ENCODE peak calls at places on chromosomes 7 and 10, in ten cellular contexts. X is BJ, T is neural progenitor cell, I is heart right ventricle, B is upper lobe of left lung, Q is tibial artery, F is foreskin fibroblast, N is cardiac muscle cell, E is GM06990, P is brain microvascular endothelial cell. W is an unnamed sample.
A peak's percentile ranks its signal among the peaks of the same experiment; 100 is the strongest.

GRCh38 chr10:121739114-121739513 is 140.9 kb upstream of the FGFR2 start:
- DNase-seq in N (no peak), X (no peak), B (no peak), Q (no peak), F (no peak), P (no peak), T (no peak), E (no peak), I (no peak), W (no peak)

GRCh38 chr7:14637968-14638367 is 264.6 kb downstream of the DGKB start:
- DNase-seq in T (no peak), X (no peak), P (no peak), B (no peak), F (no peak), E (no peak), N (peak; percentile 2), Q (no peak), I (no peak), W (no peak)

GRCh38 chr10:118571123-118571522 is 24.3 kb downstream of the PRLHR start:
- DNase-seq in E (no peak), X (no peak), B (no peak), N (peak; percentile 62), T (peak; percentile 14), P (no peak), F (peak; percentile 83), I (no peak), Q (peak; percentile 69), W (no peak)

GRCh38 chr7:157485961-157486510 is 149.2 kb downstream of the DNAJB6 start:
- DNase-seq in I (no peak), X (no peak), T (no peak), N (no peak), B (no peak), E (no peak), Q (no peak), F (no peak), P (no peak), W (no peak)

GRCh38 chr10:128571071-128571470 is 444.8 kb upstream of the MKI67 start:
- DNase-seq in X (no peak), E (no peak), T (no peak), P (no peak), B (no peak), Q (no peak), I (no peak), F (no peak), N (no peak), W (no peak)

GRCh38 chr7:107090452-107090851 is 45.9 kb downstream of the PRKAR2B start:
- DNase-seq in I (no peak), T (no peak), P (no peak), B (no peak), Q (no peak), X (no peak), F (no peak), E (no peak), N (no peak), W (no peak)

GRCh38 chr10:22002531-22003110 is 909 bp downstream of the DNAJC1 start:
- DNase-seq in T (peak; percentile 10), N (peak; percentile 76), F (peak; percentile 67), P (peak; percentile 37), E (no peak), Q (no peak), X (no peak), I (no peak), B (no peak), W (no peak)

GRCh38 chr10:18582803-18583202 is 68.6 kb downstream of the NSUN6 start:
- DNase-seq in N (peak; percentile 43), T (no peak), B (no peak), F (no peak), X (no peak), E (no peak), P (peak; percentile 31), Q (no peak), I (no peak), W (no peak)

GRCh38 chr10:24617771-24618396 is 105.8 kb downstream of the ARHGAP21 start:
- DNase-seq in I (peak; percentile 44), T (peak; percentile 75), F (peak; percentile 64), N (peak; percentile 57), B (no peak), P (peak; percentile 35), E (no peak), X (no peak), Q (peak; percentile 71), W (no peak)

GRCh38 chr10:70534281-70534680 is 55.7 kb downstream of the PALD1 start:
- DNase-seq in T (no peak), N (no peak), X (no peak), F (no peak), P (no peak), B (no peak), E (no peak), Q (no peak), I (no peak), W (no peak)

GRCh38 chr10:42961156-42961589 is 115.7 kb upstream of the RET start:
- DNase-seq in Q (peak; percentile 23), E (no peak), T (no peak), I (peak; percentile 16), P (no peak), F (peak; percentile 8), B (no peak), X (no peak), N (no peak), W (no peak)

GRCh38 chr10:35359056-35359455 is 22.7 kb downstream of the CCNY start:
- DNase-seq in P (no peak), Q (no peak), F (no peak), N (no peak), E (no peak), X (no peak), T (no peak), I (no peak), B (no peak), W (no peak)

GRCh38 chr7:114269714-114270113 is 144.9 kb upstream of the FOXP2 start:
- DNase-seq in Q (no peak), N (no peak), P (no peak), T (no peak), I (no peak), B (no peak), F (no peak), X (no peak), E (no peak), W (no peak)

GRCh38 chr7:70695804-70696104 is 436.2 kb upstream of the GALNT17 start:
- DNase-seq in P (no peak), T (peak; percentile 37), F (no peak), B (no peak), I (no peak), N (no peak), Q (no peak), X (no peak), E (no peak), W (no peak)

GRCh38 chr10:95569368-95569767 is 8.2 kb upstream of the SORBS1 start:
- DNase-seq in E (no peak), Q (no peak), B (no peak), T (no peak), F (peak; percentile 21), N (peak; percentile 51), P (no peak), X (no peak), I (no peak), W (no peak)

GRCh38 chr10:60139798-60140566 is 233.6 kb upstream of the CCDC6 start:
- DNase-seq in F (peak; percentile 59), I (no peak), N (peak; percentile 56), T (peak; percentile 35), P (peak; percentile 10), B (no peak), X (peak; percentile 15), Q (no peak), E (no peak), W (no peak)

DNA sequence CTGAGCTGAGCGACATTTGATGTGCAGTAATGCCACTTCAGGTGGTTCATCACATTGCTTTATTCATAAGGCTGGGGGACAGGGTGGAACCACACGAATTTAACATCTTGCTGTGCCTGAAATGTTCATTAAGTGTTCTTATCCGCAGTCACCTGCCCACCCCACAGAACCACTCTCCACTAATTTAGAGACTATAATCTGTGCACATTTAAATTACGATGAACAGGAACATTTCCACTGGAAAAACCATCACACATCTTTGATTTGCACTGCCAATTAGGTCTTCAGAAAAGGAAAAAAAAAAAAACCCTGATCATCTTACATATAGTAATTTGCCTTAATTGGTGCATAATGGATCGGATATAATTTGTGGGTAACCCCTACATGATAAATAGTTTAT is 2.3 kb downstream of the CDCA7L start:
- DNase-seq in B (no peak), P (no peak), X (no peak), Q (no peak), T (no peak), N (no peak), F (no peak), E (no peak), I (no peak), W (no peak)
- TF ChIP-seq CTCF in B (no peak), P (no peak), X (no peak), Q (no peak), T (no peak), N (no peak), F (no peak), E (no peak), I (no peak), W (no peak)

DNA sequence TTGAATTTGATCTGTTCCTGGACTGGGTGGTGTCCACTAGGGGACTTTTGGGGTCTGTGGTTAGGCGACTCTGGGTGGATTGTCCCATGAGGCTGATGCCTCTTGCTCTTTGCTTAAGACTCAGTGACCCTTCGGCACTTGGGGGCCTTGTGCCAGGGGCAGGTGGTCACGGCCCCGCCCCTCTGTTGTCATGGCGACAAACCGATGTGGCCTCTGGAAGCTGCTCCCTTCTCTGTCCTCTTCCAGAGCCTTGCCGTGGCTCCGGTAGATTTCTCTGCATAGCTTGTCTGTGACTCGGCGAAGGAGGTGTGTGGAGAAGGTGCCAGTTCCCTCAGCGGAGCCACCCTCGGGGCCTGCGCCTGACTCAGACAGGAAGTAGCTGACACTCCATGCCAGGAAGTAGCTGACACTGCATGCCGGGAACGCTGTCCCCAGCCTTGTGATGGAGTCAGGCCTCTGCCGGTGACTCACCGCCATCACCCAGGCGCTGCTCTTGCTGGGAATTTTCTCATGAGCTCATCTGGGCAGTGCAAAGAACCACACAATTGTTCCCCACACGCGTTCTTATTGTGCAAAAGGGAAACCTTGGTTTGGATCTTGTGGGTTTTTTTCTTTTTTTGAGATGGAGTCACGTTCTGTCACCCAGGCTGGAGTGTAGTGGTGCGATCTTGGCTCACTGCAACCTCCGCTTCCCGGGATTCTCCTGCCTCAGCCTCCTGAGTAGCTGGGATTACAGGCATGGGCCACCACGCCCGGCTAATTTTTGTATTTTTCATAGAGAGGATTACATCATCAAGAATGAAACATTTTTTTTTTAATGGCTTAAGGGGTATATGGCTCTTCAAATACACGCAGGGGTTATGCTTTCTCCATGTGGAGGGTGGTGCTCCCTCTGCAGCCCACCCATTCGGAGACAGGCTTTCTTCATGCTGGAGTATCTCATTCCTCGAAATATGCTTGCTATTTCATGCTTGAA is 72.6 kb downstream of the PFKFB3 start:
- DNase-seq in X (peak; percentile 97), P (peak; percentile 98), T (peak; percentile 52), Q (peak; percentile 96), N (peak; percentile 96), F (peak; percentile 97), B (peak; percentile 87), I (peak; percentile 86), E (peak; percentile 73), W (peak; percentile 97)
- H3K4me3 ChIP-seq in X (peak overlapping the region; percentile 2), P (peak overlapping the region; percentile 52), T (no peak overlapping the region), Q (no peak overlapping the region), N (no peak overlapping the region), F (no peak overlapping the region), B (no peak overlapping the region), I (peak overlapping the region; percentile 30), E (peak overlapping the region; percentile 30), W (peak overlapping the region; percentile 15)

GRCh38 chr7:141754939-141755338 is 9.0 kb upstream of the TAS2R3 start:
- DNase-seq in B (no peak), I (no peak), E (no peak), N (peak; percentile 28), F (peak; percentile 24), X (no peak), Q (no peak), T (peak; percentile 61), P (no peak), W (no peak)
- TF ChIP-seq CTCF in B (no peak), I (peak; percentile 32), E (peak; percentile 47), N (peak; percentile 38), F (peak; percentile 23), X (peak; percentile 45), Q (no peak), T (peak; percentile 60), P (peak; percentile 61), W (peak; percentile 52)

GRCh38 chr7:2052657-2053048 is 180.1 kb downstream of the MAD1L1 start:
- DNase-seq in F (no peak), B (no peak), Q (no peak), P (no peak), X (no peak), E (no peak), T (no peak), I (no peak), N (no peak), W (no peak)
- H3K4me3 ChIP-seq in F (no peak overlapping the region), B (no peak overlapping the region), Q (no peak overlapping the region), P (no peak overlapping the region), X (no peak overlapping the region), E (no peak overlapping the region), T (no peak overlapping the region), I (no peak overlapping the region), N (no peak overlapping the region), W (no peak overlapping the region)

W was measured in retinal pigment epithelial cell.